ENCODE peak calls at places on chromosome 21, in seven cellular contexts. W is aorta; K is fibroblast of lung; T is colonic mucosa; C is neuronal stem cell; U is mammary epithelial cell; G is CD8-positive, alpha-beta memory T cell. H is an unnamed sample. For H3K36me3 and H3K4me1, the result is how much of the 10 kb centered on the place peaks cover.

GRCh38 chr21:41651396-41651795 is 115.5 kb downstream of the RIPK4 start:
- DNase-seq in W (no peak), K (no peak), T (no peak), C (no peak), U (no peak), G (no peak), H (no peak)

GRCh38 chr21:46429754-46430681 is 28.7 kb upstream of the DIP2A start:
- DNase-seq in W (no peak), K (no peak), T (no peak), C (no peak), U (no peak), G (no peak), H (no peak)

GRCh38 chr21:34352556-34352955 is 11.2 kb upstream of the KCNE2 start:
- DNase-seq in W (no peak), K (no peak), T (no peak), C (no peak), U (no peak), G (no peak), H (no peak)

GRCh38 chr21:16145479-16145878 is 415.7 kb downstream of the USP25 start:
- DNase-seq in W (peak), K (no peak), T (no peak), C (no peak), U (no peak), G (no peak), H (no peak)

GRCh38 chr21:41758550-41758949 is 8.3 kb downstream of the RIPK4 start:
- DNase-seq in W (peak), K (no peak), T (no peak), C (no peak), U (peak), G (no peak), H (no peak)

GRCh38 chr21:26506951-26507350 is 66.1 kb downstream of the CYYR1 start:
- DNase-seq in W (no peak), K (peak), T (no peak), C (no peak), U (peak), G (no peak), H (no peak)

GRCh38 chr21:25689226-25689625 is 45.5 kb downstream of the ATP5PF start:
- DNase-seq in W (no peak), K (no peak), T (no peak), C (no peak), U (no peak), G (no peak), H (no peak)

GRCh38 chr21:46351476-46352155 is 27.7 kb downstream of the PCNT start:
- DNase-seq in W (no peak), K (no peak), T (no peak), C (no peak), U (no peak), G (no peak), H (no peak)

GRCh38 chr21:25561668-25562641 is 45.3 kb downstream of the MRPL39 start:
- DNase-seq in W (peak), K (peak), T (peak), C (peak), U (no peak), G (peak), H (peak)

GRCh38 chr21:33373451-33373850 is 29.8 kb upstream of the IFNGR2 start:
- DNase-seq in W (no peak), K (no peak), T (no peak), C (no peak), U (peak), G (no peak), H (no peak)

GRCh38 chr21:29104239-29104708 is 26.2 kb upstream of the MAP3K7CL start:
- DNase-seq in W (no peak), K (no peak), T (no peak), C (peak), U (no peak), G (no peak), H (no peak)

GRCh38 chr21:41707231-41707988 is 59.4 kb downstream of the RIPK4 start:
- DNase-seq in W (no peak), K (no peak), T (peak), C (no peak), U (peak), G (no peak), H (no peak)

GRCh38 chr21:18951291-18952038 is 547.9 kb upstream of the TMPRSS15 start:
- DNase-seq in W (no peak), K (no peak), T (peak), C (peak), U (no peak), G (no peak), H (no peak)

GRCh38 chr21:33976980-33977720 is 61.5 kb upstream of the ATP5PO start:
- DNase-seq in W (no peak), K (peak), T (no peak), C (no peak), U (no peak), G (no peak), H (no peak)

GRCh38 chr21:41361786-41362604 is at the start of gene MX2:
- DNase-seq in W (peak), K (peak), T (peak), C (no peak), U (no peak), G (peak), H (peak)

GRCh38 chr21:36104306-36105300 is 30.3 kb upstream of the CBR3 start:
- DNase-seq in W (peak), K (peak), T (peak), C (peak), U (peak), G (peak), H (peak)

GRCh38 chr21:34593954-34594531 is 20.9 kb downstream of the RCAN1 start:
- DNase-seq in W (no peak), K (peak), T (no peak), C (no peak), U (no peak), G (no peak), H (no peak)

GRCh38 chr21:36135391-36136094 is 664 bp downstream of the CBR3 start:
- DNase-seq in W (peak), K (peak), T (peak), C (no peak), U (peak), G (peak), H (no peak)

GRCh38 chr21:40386301-40386911 is 460.6 kb downstream of the DSCAM start:
- DNase-seq in W (peak), K (no peak), T (peak), C (peak), U (peak), G (no peak), H (peak)

GRCh38 chr21:29256125-29256895 is 42.4 kb upstream of the BACH1 start:
- DNase-seq in W (no peak), K (no peak), T (no peak), C (no peak), U (no peak), G (no peak), H (no peak)

GRCh38 chr21:18529253-18529652 is 125.7 kb upstream of the TMPRSS15 start:
- DNase-seq in W (no peak), K (peak), T (no peak), C (no peak), U (no peak), G (no peak), H (no peak)

GRCh38 chr21:25509862-25510261 is 97.4 kb downstream of the MRPL39 start:
- DNase-seq in W (no peak), K (no peak), T (no peak), C (no peak), U (no peak), G (no peak), H (no peak)

GRCh38 chr21:34986561-34987533 is 62.3 kb downstream of the RUNX1 start:
- DNase-seq in W (no peak), K (peak), T (no peak), C (peak), U (peak), G (peak), H (no peak)

GRCh38 chr21:29499734-29500343 is 201.1 kb downstream of the BACH1 start:
- DNase-seq in W (no peak), K (peak), T (no peak), C (no peak), U (peak), G (no peak), H (no peak)

GRCh38 chr21:35922618-35923017 is 137.7 kb downstream of the SETD4 start:
- DNase-seq in W (no peak), K (peak), T (no peak), C (no peak), U (peak), G (no peak), H (no peak)

GRCh38 chr21:40334159-40334558 is 466.9 kb downstream of the PCP4 start:
- DNase-seq in W (no peak), K (no peak), T (no peak), C (no peak), U (no peak), G (no peak), H (no peak)

GRCh38 chr21:34023691-34024381 is 49.5 kb upstream of the MRPS6 start:
- DNase-seq in W (no peak), K (no peak), T (no peak), C (no peak), U (no peak), G (no peak), H (no peak)

GRCh38 chr21:21183092-21183491 is 184.9 kb downstream of the NCAM2 start:
- DNase-seq in W (no peak), K (peak), T (no peak), C (no peak), U (no peak), G (no peak), H (no peak)

GRCh38 chr21:42548687-42549406 is 35.2 kb downstream of the SLC37A1 start:
- DNase-seq in W (peak), K (no peak), T (no peak), C (no peak), U (no peak), G (no peak), H (no peak)

GRCh38 chr21:34639882-34640788 is 25.2 kb upstream of the RCAN1 start:
- DNase-seq in W (no peak), K (peak), T (no peak), C (no peak), U (no peak), G (no peak), H (no peak)

GRCh38 chr21:41802684-41803083 is 35.8 kb upstream of the RIPK4 start:
- DNase-seq in W (peak), K (peak), T (peak), C (no peak), U (peak), G (no peak), H (no peak)

GRCh38 chr21:35924714-35925301 is 135.5 kb downstream of the SETD4 start:
- DNase-seq in W (no peak), K (peak), T (no peak), C (no peak), U (peak), G (no peak), H (no peak)

GRCh38 chr21:42495765-42496119 is 282 bp downstream of the RSPH1 start:
- DNase-seq in W (no peak), K (peak), T (peak), C (no peak), U (no peak), G (no peak), H (no peak)

GRCh38 chr21:34935868-34936267 is 113.2 kb downstream of the RUNX1 start:
- DNase-seq in W (no peak), K (no peak), T (no peak), C (no peak), U (no peak), G (no peak), H (no peak)

GRCh38 chr21:26844258-26845065 is 747 bp downstream of the ADAMTS1 start:
- DNase-seq in W (peak), K (peak), T (peak), C (peak), U (peak), G (peak), H (peak)

GRCh38 chr21:24147674-24148073 is 1459.6 kb downstream of the MRPL39 start:
- DNase-seq in W (no peak), K (no peak), T (no peak), C (no peak), U (no peak), G (no peak), H (no peak)

GRCh38 chr21:41932191-41932575 is 21.6 kb downstream of the C2CD2 start:
- DNase-seq in W (no peak), K (peak), T (no peak), C (no peak), U (peak), G (no peak), H (no peak)

GRCh38 chr21:42668620-42669019 is 15.2 kb downstream of the PDE9A start:
- DNase-seq in W (no peak), K (no peak), T (no peak), C (no peak), U (no peak), G (no peak), H (no peak)

DNA sequence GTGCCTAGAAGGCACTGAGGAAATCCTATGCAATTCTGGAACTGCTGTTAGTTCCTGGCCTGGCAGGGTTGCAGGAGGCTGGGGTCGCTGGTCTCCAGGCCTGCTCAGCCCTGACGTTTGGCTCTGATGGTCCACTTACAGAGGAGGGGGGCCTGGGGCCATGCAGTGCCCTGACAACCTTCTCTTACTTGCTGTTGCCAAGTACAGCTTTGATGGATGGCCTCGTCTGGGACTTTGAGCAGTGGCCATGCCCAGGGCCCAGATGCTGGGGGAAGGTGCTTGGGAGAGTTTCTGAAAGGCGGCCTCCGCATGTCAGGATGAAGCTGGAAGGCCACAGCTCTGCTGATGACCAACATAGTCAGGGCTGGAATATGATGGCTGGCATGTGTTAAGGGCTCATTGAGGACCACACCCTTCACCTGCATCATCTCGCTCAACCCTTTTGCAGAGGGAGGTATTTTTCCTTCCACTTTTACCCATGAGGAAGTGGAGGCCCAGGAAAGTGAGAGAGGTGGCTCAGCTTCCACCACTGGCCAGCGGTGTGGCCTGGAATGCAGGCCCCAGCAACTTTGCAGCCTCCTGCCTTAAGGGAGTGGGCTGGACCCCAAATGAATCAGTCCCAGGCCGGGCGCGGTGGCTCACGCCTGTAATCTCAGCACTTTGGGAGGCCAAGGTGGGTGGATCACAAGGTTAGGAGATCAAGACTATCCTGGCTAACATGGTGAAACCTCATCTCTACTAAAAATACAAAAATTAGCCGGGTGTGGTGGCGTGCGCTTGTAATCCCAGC is 34.7 kb upstream of the LRRC3 start:
- DNase-seq in W (peak), K (no peak), T (no peak), C (no peak), U (no peak), G (no peak), H (no peak)
- H3K36me3 ChIP-seq in W (under half), K (under half), T (under half), C (under half), U (under half), G (under half), H (under half)

GRCh38 chr21:44934276-44934675 is 5.6 kb upstream of the SLX9 start:
- DNase-seq in W (no peak), K (no peak), T (no peak), C (no peak), U (no peak), G (no peak), H (no peak)
- H3K4me1 ChIP-seq in W (under half), K (under half), T (under half), C (under half), U (under half), G (under half), H (under half)

GRCh38 chr21:44090332-44090731 is 16.9 kb upstream of the PWP2 start:
- DNase-seq in W (peak), K (no peak), T (peak), C (no peak), U (no peak), G (peak), H (peak)
- H3K36me3 ChIP-seq in W (under half), K (under half), T (under half), C (half or more), U (under half), G (under half), H (under half)

GRCh38 chr21:38524168-38525153 is 26.2 kb upstream of the ERG start:
- DNase-seq in W (no peak), K (no peak), T (no peak), C (no peak), U (no peak), G (no peak), H (no peak)
- H3K4me1 ChIP-seq in W (under half), K (under half), T (under half), C (under half), U (under half), G (under half), H (under half)

GRCh38 chr21:31682625-31683024 is 23.1 kb downstream of the SOD1 start:
- DNase-seq in W (no peak), K (no peak), T (no peak), C (no peak), U (no peak), G (no peak), H (no peak)
- H3K36me3 ChIP-seq in W (under half), K (under half), T (under half), C (half or more), U (under half), G (under half), H (under half)

GRCh38 chr21:43734830-43735229 is 15.9 kb downstream of the PDXK start:
- DNase-seq in W (peak), K (peak), T (no peak), C (no peak), U (no peak), G (no peak), H (no peak)
- H3K4me1 ChIP-seq in W (under half), K (under half), T (under half), C (under half), U (under half), G (under half), H (under half)

GRCh38 chr21:32372755-32373154 is 20.1 kb downstream of the URB1 start:
- DNase-seq in W (no peak), K (peak), T (no peak), C (no peak), U (peak), G (no peak), H (no peak)
- H3K36me3 ChIP-seq in W (under half), K (under half), T (under half), C (half or more), U (under half), G (under half), H (under half)

GRCh38 chr21:14545906-14546480 is at the start of gene SAMSN1:
- DNase-seq in W (no peak), K (no peak), T (no peak), C (no peak), U (no peak), G (peak), H (no peak)
- H3K4me1 ChIP-seq in W (under half), K (under half), T (under half), C (under half), U (under half), G (under half), H (under half)

H was measured in pancreas.